ENCODE peak calls at places on chromosomes 16 and 17, in four cellular contexts. One of them, this sample, is unnamed.
A peak's percentile ranks its signal among the peaks of the same experiment; 100 is the strongest.

GRCh38 chr17:35286120-35286781 is 43.4 kb downstream of the SLFN5 start:
- DNase-seq in ovary: no peak
- DNase-seq in uterus: no peak
- DNase-seq in body of pancreas: no peak
- DNase-seq in this sample: no peak

GRCh38 chr17:6352016-6352415 is 82.9 kb downstream of the AIPL1 start:
- DNase-seq in ovary: no peak
- DNase-seq in uterus: no peak
- DNase-seq in body of pancreas: no peak
- DNase-seq in this sample: no peak

GRCh38 chr17:73357981-73358380 is 46.2 kb upstream of the CDC42EP4 start:
- DNase-seq in ovary: no peak
- DNase-seq in uterus: no peak
- DNase-seq in body of pancreas: no peak
- DNase-seq in this sample: no peak

GRCh38 chr17:30720013-30720471 is 104.5 kb downstream of the CRLF3 start:
- DNase-seq in ovary: peak; percentile 5
- DNase-seq in uterus: no peak
- DNase-seq in body of pancreas: no peak
- DNase-seq in this sample: no peak

GRCh38 chr17:2062571-2063183 is 7.8 kb downstream of the HIC1 start:
- DNase-seq in ovary: peak; percentile 56
- DNase-seq in uterus: peak; percentile 69
- DNase-seq in body of pancreas: no peak
- DNase-seq in this sample: no peak

GRCh38 chr17:31627960-31628359 is 231.1 kb downstream of the COPRS start:
- DNase-seq in ovary: no peak
- DNase-seq in uterus: no peak
- DNase-seq in body of pancreas: no peak
- DNase-seq in this sample: no peak

GRCh38 chr16:89697161-89697615 is 4.3 kb downstream of the SPATA2L start:
- DNase-seq in ovary: peak; percentile 24
- DNase-seq in uterus: no peak
- DNase-seq in body of pancreas: peak; percentile 61
- DNase-seq in this sample: no peak

GRCh38 chr17:54013117-54013516 is 190.4 kb downstream of the KIF2B start:
- DNase-seq in ovary: no peak
- DNase-seq in uterus: no peak
- DNase-seq in body of pancreas: no peak
- DNase-seq in this sample: no peak

GRCh38 chr17:78360371-78361226 is 722 bp upstream of the SOCS3 start:
- DNase-seq in ovary: peak; percentile 88
- DNase-seq in uterus: peak; percentile 93
- DNase-seq in body of pancreas: peak; percentile 94
- DNase-seq in this sample: peak; percentile 80

GRCh38 chr16:72501739-72502653 is 330.0 kb upstream of the PMFBP1 start:
- DNase-seq in ovary: peak; percentile 8
- DNase-seq in uterus: no peak
- DNase-seq in body of pancreas: peak; percentile 51
- DNase-seq in this sample: peak; percentile 65

GRCh38 chr16:2856061-2856670 is 1.8 kb downstream of the PRSS22 start:
- DNase-seq in ovary: no peak
- DNase-seq in uterus: no peak
- DNase-seq in body of pancreas: peak; percentile 49
- DNase-seq in this sample: peak; percentile 37

GRCh38 chr17:42522263-42522790 is 13.7 kb upstream of the NAGLU start:
- DNase-seq in ovary: no peak
- DNase-seq in uterus: no peak
- DNase-seq in body of pancreas: no peak
- DNase-seq in this sample: no peak

GRCh38 chr17:81282141-81282540 is 13.0 kb downstream of the SLC38A10 start:
- DNase-seq in ovary: no peak
- DNase-seq in uterus: no peak
- DNase-seq in body of pancreas: no peak
- DNase-seq in this sample: no peak

GRCh38 chr16:89316701-89317100 is 99.2 kb downstream of the ZNF778 start:
- DNase-seq in ovary: no peak
- DNase-seq in uterus: no peak
- DNase-seq in body of pancreas: no peak
- DNase-seq in this sample: no peak

GRCh38 chr16:64952177-64952576 is 169.7 kb downstream of the CDH11 start:
- DNase-seq in ovary: no peak
- DNase-seq in uterus: no peak
- DNase-seq in body of pancreas: no peak
- DNase-seq in this sample: no peak

GRCh38 chr17:78375401-78376079 is 2.9 kb upstream of the PGS1 start:
- DNase-seq in ovary: no peak
- DNase-seq in uterus: peak; percentile 37
- DNase-seq in body of pancreas: no peak
- DNase-seq in this sample: no peak

GRCh38 chr17:33234233-33234632 is 58.9 kb downstream of the ASIC2 start:
- DNase-seq in ovary: no peak
- DNase-seq in uterus: no peak
- DNase-seq in body of pancreas: no peak
- DNase-seq in this sample: no peak

GRCh38 chr17:73155410-73156165 is 9.2 kb upstream of the SSTR2 start:
- DNase-seq in ovary: no peak
- DNase-seq in uterus: no peak
- DNase-seq in body of pancreas: no peak
- DNase-seq in this sample: no peak

GRCh38 chr17:59371426-59372099 is 40.1 kb downstream of the YPEL2 start:
- DNase-seq in ovary: peak; percentile 24
- DNase-seq in uterus: peak; percentile 61
- DNase-seq in body of pancreas: peak; percentile 50
- DNase-seq in this sample: no peak

GRCh38 chr17:73585583-73585982 is 58.7 kb downstream of the SDK2 start:
- DNase-seq in ovary: no peak
- DNase-seq in uterus: no peak
- DNase-seq in body of pancreas: no peak
- DNase-seq in this sample: no peak

DNA sequence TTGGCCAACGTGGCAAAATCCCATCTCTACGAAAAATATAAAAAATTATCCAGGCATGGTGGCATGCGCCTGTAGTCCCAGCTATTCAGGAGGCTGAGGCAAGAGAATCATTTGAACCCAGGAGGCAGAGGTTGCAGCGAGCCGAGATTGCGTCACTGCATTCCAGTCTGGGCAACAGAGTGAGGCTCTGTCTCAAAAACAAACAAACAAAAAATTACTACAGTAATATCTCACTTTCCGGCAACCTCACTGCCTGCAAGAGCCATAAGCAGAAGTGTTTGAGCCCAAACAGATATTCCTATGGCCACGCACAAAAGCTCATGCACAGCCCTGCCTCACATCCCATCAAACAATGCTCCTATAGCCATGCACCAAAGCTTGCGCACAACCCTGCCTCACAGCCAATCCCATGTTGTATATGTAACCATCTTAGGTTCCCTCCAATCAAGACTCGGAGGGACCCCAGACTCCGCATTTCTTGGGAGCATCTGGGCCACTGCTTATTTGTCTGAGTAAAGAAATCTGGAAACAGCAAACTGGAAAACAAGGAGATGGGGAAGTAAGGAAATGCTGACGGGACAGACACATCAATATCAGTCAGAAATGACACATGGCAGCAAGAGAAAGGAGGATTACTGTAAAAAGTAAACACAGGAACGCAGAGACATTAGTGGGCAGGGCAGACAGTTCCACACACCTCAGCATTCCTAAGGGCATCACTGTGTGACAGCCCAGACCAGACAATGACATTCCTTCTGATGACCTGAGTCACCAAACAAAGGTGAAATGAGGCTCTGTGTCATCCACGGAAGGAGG is 37.1 kb downstream of the TK2 start:
- DNase-seq in ovary: no peak
- DNase-seq in uterus: no peak
- DNase-seq in body of pancreas: no peak
- DNase-seq in this sample: no peak
- TF ChIP-seq POLR2A in ovary: no peak
- TF ChIP-seq POLR2A in uterus: no peak
- TF ChIP-seq POLR2A in body of pancreas: no peak
- TF ChIP-seq POLR2A in this sample: no peak

DNA sequence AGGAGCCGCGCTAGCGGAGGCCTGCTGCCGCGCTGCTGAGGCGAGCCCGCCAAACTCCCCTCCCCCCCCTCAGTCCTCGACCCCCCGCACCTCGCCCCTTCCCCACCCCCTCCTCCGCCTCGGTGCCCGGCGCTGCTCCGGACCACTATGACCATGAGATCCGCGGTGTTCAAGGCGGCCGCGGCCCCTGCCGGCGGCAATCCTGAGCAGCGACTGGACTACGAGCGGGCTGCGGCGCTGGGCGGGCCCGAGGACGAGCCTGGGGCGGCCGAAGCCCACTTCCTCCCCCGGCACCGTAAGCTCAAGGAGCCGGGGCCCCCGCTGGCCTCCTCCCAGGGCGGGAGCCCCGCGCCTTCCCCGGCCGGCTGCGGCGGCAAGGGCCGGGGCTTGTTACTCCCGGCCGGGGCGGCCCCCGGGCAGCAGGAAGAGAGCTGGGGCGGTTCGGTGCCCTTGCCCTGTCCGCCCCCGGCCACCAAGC is 734 bp downstream of the MSL1 start:
- DNase-seq in ovary: peak; percentile 54
- DNase-seq in uterus: peak; percentile 64
- DNase-seq in body of pancreas: peak; percentile 71
- DNase-seq in this sample: peak; percentile 78
- TF ChIP-seq POLR2A in ovary: no peak
- TF ChIP-seq POLR2A in uterus: no peak
- TF ChIP-seq POLR2A in body of pancreas: no peak
- TF ChIP-seq POLR2A in this sample: no peak

DNA sequence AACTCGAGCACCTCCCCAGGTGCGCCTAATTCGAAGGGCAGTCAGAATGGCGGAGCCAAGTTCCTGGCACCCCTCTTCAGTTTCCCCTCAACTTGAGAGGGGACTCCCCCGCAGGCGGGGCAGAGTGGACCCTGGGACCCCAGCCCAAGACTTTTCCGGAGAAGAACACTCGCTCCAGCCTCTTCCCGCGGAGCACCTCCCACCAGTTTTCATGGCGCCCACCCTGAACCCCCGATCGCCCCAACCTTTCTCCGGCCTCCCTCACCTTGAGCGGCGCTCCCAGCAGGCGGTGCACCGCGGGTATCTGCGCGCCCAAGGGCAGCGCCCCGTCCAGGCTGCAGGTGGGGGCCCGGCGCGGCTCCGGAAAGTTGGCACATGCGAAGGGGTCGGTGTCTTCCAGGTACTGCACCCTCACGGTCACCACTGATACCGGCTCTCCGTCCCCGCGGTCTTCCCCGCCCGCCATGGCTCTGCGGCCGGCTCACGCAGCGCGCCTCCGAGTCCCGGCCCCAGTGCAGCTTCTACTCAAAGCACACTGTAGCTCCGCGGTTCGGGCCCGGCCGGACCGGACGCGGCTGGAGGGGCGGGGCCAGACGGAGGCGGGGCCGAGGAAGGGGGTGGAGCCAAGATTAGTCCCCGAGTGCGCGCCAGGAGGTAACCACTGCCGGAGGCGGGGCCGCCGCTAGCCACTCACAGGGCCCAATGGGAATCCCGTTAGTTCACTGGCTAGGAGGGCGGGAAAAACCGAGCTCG is at the start of gene FHOD1:
- DNase-seq in ovary: peak; percentile 98
- DNase-seq in uterus: peak; percentile 98
- DNase-seq in body of pancreas: peak; percentile 99
- DNase-seq in this sample: peak; percentile 98
- TF ChIP-seq POLR2A in ovary: peak; percentile 60
- TF ChIP-seq POLR2A in uterus: peak; percentile 76
- TF ChIP-seq POLR2A in body of pancreas: peak; percentile 92
- TF ChIP-seq POLR2A in this sample: peak; percentile 70

DNA sequence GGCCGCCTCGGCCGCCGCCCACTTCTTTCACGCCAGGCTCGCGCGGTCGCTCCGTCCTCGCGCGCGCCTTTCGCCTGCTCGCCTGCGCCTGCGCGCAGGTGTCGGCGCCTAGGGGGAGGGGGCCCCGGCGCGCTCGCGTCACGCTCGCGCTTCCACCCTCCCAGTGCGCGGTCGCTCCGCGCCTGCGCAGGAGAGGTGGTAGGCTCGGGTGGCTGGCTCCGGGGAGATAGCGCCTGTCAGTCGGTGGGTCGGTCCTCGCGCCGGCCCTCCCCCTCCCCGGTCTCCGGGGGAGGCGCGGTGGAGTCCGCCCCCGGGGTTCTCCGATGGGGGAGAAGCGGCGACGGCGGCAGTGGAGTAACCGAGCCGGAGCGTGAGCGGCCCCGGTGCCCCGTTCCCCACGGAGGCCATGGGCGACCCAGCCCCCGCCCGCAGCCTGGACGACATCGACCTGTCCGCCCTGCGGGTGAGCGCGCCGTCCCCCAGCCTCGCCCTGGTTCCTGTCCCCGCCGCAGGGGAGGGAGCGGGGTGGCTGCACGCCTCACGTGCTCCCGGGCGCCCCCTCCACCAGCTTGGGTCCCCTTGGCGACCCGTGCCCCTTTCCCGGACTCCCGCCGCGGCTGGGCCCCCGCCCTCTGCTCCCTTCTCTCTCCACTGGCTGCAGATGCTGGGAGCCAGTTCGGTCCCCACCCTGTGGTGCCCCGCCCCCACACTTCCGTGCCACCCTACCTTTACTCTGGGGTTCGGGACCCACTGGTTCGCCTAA is at the start of gene MINK1:
- DNase-seq in ovary: peak; percentile 91
- DNase-seq in uterus: peak; percentile 83
- DNase-seq in body of pancreas: peak; percentile 92
- DNase-seq in this sample: peak; percentile 98
- TF ChIP-seq POLR2A in ovary: peak; percentile 82
- TF ChIP-seq POLR2A in uterus: peak; percentile 91
- TF ChIP-seq POLR2A in body of pancreas: peak; percentile 68
- TF ChIP-seq POLR2A in this sample: peak; percentile 80

GRCh38 chr17:76452102-76452645 is 778 bp downstream of the UBE2O start:
- DNase-seq in ovary: no peak
- DNase-seq in uterus: no peak
- DNase-seq in body of pancreas: no peak
- DNase-seq in this sample: peak; percentile 74

GRCh38 chr17:76451480-76451879 is 1.5 kb downstream of the UBE2O start:
- DNase-seq in ovary: no peak
- DNase-seq in uterus: no peak
- DNase-seq in body of pancreas: no peak
- DNase-seq in this sample: peak; percentile 53

GRCh38 chr17:76453431-76453743 is 435 bp upstream of the UBE2O start:
- DNase-seq in ovary: no peak
- DNase-seq in uterus: no peak
- DNase-seq in body of pancreas: no peak
- DNase-seq in this sample: no peak

GRCh38 chr17:76449126-76449525 is 3.8 kb downstream of the UBE2O start:
- DNase-seq in ovary: no peak
- DNase-seq in uterus: no peak
- DNase-seq in body of pancreas: no peak
- DNase-seq in this sample: no peak

GRCh38 chr17:76452646-76453430 is at the start of gene UBE2O:
- DNase-seq in ovary: peak; percentile 75
- DNase-seq in uterus: peak; percentile 71
- DNase-seq in body of pancreas: peak; percentile 89
- DNase-seq in this sample: peak; percentile 96
- TF ChIP-seq POLR2A in ovary: peak; percentile 25
- TF ChIP-seq POLR2A in uterus: peak; percentile 65
- TF ChIP-seq POLR2A in body of pancreas: no peak
- TF ChIP-seq POLR2A in this sample: peak; percentile 44

GRCh38 chr17:56890906-56891674 is 22.8 kb downstream of the TRIM25 start:
- DNase-seq in ovary: no peak
- DNase-seq in uterus: no peak
- DNase-seq in body of pancreas: no peak
- DNase-seq in this sample: no peak
- TF ChIP-seq POLR2A in ovary: no peak
- TF ChIP-seq POLR2A in uterus: no peak
- TF ChIP-seq POLR2A in body of pancreas: no peak
- TF ChIP-seq POLR2A in this sample: no peak

This sample was measured in erythroblast.